ENCODE peak calls at places on chromosomes 16 and 17, in ten cellular contexts. R is heart left ventricle; Y is GM23338; T is ascending aorta; P is osteoblast; U is cardiac muscle cell; H is CD4-positive, alpha-beta T cell; I is A673; F is stomach; V is AG04450. Q is an unnamed sample.

GRCh38 chr16:29705030-29705429 is 26.1 kb downstream of the QPRT start:
- DNase-seq in H (no peak), P (no peak), F (no peak), R (no peak), T (no peak), Y (no peak), U (no peak), I (no peak), V (no peak), Q (no peak)

GRCh38 chr17:4249452-4250029 is 14.2 kb downstream of the ANKFY1 start:
- DNase-seq in V (no peak), Y (peak; percentile 81), I (peak; percentile 55), T (no peak), H (no peak), U (peak; percentile 67), R (no peak), F (no peak), P (peak; percentile 79), Q (peak; percentile 64)

GRCh38 chr17:65039349-65039988 is 17.1 kb downstream of the GNA13 start:
- DNase-seq in R (no peak), V (no peak), H (peak; percentile 69), I (no peak), P (no peak), U (no peak), F (no peak), Y (no peak), T (no peak), Q (no peak)

GRCh38 chr16:69199382-69199781 is 12.4 kb downstream of the SNTB2 start:
- DNase-seq in U (peak; percentile 88), I (no peak), H (no peak), F (no peak), R (no peak), Y (no peak), T (no peak), V (no peak), P (no peak), Q (no peak)

GRCh38 chr16:38941-39892 is 14.2 kb downstream of the POLR3K start:
- DNase-seq in P (no peak), Y (no peak), R (no peak), F (peak; percentile 73), T (no peak), H (peak; percentile 37), V (no peak), I (no peak), U (no peak), Q (peak; percentile 48)

GRCh38 chr17:9519873-9520272 is 55.7 kb downstream of the STX8 start:
- DNase-seq in I (no peak), U (no peak), T (no peak), F (no peak), Y (peak; percentile 27), P (no peak), R (no peak), V (no peak), H (no peak), Q (no peak)

GRCh38 chr16:11114366-11115164 is 141.4 kb downstream of the SOCS1 start:
- DNase-seq in Y (peak; percentile 18), U (no peak), H (no peak), F (no peak), T (no peak), V (no peak), I (no peak), P (no peak), R (no peak), Q (no peak)

GRCh38 chr17:78771758-78772382 is 10.2 kb downstream of the CYTH1 start:
- DNase-seq in H (no peak), U (no peak), F (no peak), V (no peak), R (no peak), I (no peak), P (no peak), T (no peak), Y (no peak), Q (no peak)

GRCh38 chr16:46920402-46921068 is 36.4 kb downstream of the GPT2 start:
- DNase-seq in T (no peak), H (no peak), Y (no peak), P (no peak), I (no peak), R (no peak), U (no peak), V (no peak), F (peak; percentile 95), Q (no peak)

GRCh38 chr17:62681061-62681938 is 53.8 kb downstream of the MRC2 start:
- DNase-seq in V (no peak), I (no peak), Y (no peak), P (peak; percentile 45), R (no peak), H (no peak), F (no peak), T (no peak), U (no peak), Q (peak; percentile 46)

GRCh38 chr17:74213897-74214386 is 571 bp downstream of the TTYH2 start:
- DNase-seq in H (no peak), V (no peak), U (no peak), R (peak; percentile 65), P (peak; percentile 52), Y (peak; percentile 44), F (no peak), T (no peak), I (peak; percentile 29), Q (peak; percentile 64)

GRCh38 chr16:9966569-9967157 is 215.6 kb downstream of the GRIN2A start:
- DNase-seq in H (no peak), P (no peak), U (no peak), I (peak; percentile 2), R (no peak), Y (no peak), F (no peak), T (no peak), V (no peak), Q (no peak)
- H3K27me3 ChIP-seq in H (no peaks in the 10 kb centered on the region), P (no peaks in the 10 kb centered on the region), U (no peaks in the 10 kb centered on the region), I (no peaks in the 10 kb centered on the region), R (no peaks in the 10 kb centered on the region), Y (peaks cover 26% of the 10 kb centered on the region), F (no peaks in the 10 kb centered on the region), T (no peaks in the 10 kb centered on the region), V (no peaks in the 10 kb centered on the region), Q (peaks cover 15% of the 10 kb centered on the region)

GRCh38 chr16:54282202-54282922 is 4.2 kb downstream of the IRX3 start:
- DNase-seq in R (peak; percentile 67), I (peak; percentile 60), Y (peak; percentile 81), P (peak; percentile 90), T (no peak), U (peak; percentile 62), F (peak; percentile 71), V (no peak), H (no peak), Q (peak; percentile 94)

GRCh38 chr16:54284931-54285413 is 1.6 kb downstream of the IRX3 start:
- DNase-seq in H (no peak), R (peak; percentile 51), Y (peak; percentile 38), P (peak; percentile 88), I (peak; percentile 43), V (no peak), F (no peak), U (peak; percentile 18), T (no peak), Q (peak; percentile 62)

GRCh38 chr16:54282923-54283734 is 3.5 kb downstream of the IRX3 start:
- DNase-seq in I (no peak), P (peak; percentile 79), T (no peak), H (no peak), F (no peak), V (no peak), U (no peak), R (peak; percentile 42), Y (peak; percentile 56), Q (peak; percentile 56)

GRCh38 chr16:54284319-54284930 is 2.2 kb downstream of the IRX3 start:
- DNase-seq in V (no peak), U (no peak), F (peak; percentile 58), P (peak; percentile 92), Y (peak; percentile 53), T (no peak), H (no peak), I (no peak), R (peak; percentile 42), Q (peak; percentile 81)

DNA sequence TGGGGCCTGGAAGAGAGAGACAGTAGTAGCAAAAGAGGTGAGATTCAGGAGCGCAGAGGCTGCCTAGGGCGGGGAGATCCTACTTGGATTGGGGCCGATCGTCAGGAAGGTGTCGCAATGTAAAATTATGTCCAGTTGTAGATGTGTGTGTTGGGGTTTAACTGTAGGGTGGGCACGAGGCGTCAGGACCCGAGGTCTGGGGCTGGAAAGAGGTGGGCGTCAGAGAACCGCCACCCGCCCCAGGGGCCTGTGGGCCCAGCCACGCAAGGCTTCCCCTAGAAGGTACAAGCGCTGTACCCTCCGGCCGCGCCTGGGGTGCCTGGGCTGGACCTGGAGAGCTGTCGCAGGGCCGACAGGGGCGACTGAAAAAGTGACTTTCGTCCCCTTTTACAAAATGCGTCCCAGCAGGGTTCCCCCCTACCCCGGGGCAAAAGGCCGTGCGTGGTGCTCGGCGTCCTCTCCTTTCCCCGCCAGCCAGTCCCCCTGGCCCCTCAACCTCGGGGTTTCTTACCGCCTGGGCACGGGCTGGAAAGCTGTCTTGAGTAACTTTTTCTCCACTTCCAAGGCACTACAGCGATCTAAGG is 2.8 kb downstream of the IRX3 start:
- DNase-seq in Y (peak; percentile 26), I (peak; percentile 37), H (no peak), V (no peak), T (no peak), U (peak; percentile 31), F (no peak), P (peak; percentile 92), R (peak; percentile 41), Q (peak; percentile 58)
- H3K27me3 ChIP-seq in Y (peaks cover 88% of the 10 kb centered on the region), I (no peaks in the 10 kb centered on the region), H (peaks cover 86% of the 10 kb centered on the region), V (peaks cover 74% of the 10 kb centered on the region), T (peaks cover 22% of the 10 kb centered on the region), U (peaks cover 2% of the 10 kb centered on the region), F (peaks cover 87% of the 10 kb centered on the region), P (no peaks in the 10 kb centered on the region), R (peaks cover 88% of the 10 kb centered on the region), Q (peaks cover 80% of the 10 kb centered on the region)

DNA sequence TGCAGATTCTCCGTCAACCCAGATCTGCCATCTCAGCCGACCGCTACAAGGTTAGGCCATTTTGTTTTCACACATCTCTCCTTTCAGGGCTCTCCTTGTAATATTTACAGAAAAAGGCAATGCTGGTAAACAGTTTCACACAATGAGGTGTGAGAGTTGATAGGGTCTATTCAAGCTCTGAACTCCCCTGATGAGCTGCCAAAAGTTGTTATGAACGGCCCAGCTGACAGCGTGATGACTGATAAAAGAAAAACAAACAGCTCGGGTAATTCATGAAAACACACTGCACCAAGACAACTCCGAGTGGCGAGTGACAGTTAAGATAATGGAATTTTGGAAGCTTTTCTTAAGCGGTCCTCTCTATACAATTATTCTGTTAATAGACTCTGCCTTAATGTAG is 68.1 kb upstream of the IRX5 start:
- DNase-seq in F (no peak), P (no peak), H (no peak), V (no peak), U (no peak), T (no peak), Y (no peak), R (peak; percentile 50), I (no peak), Q (no peak)
- H3K27me3 ChIP-seq in F (no peaks in the 10 kb centered on the region), P (no peaks in the 10 kb centered on the region), H (peaks cover 4% of the 10 kb centered on the region), V (no peaks in the 10 kb centered on the region), U (no peaks in the 10 kb centered on the region), T (no peaks in the 10 kb centered on the region), Y (no peaks in the 10 kb centered on the region), R (no peaks in the 10 kb centered on the region), I (no peaks in the 10 kb centered on the region), Q (no peaks in the 10 kb centered on the region)

DNA sequence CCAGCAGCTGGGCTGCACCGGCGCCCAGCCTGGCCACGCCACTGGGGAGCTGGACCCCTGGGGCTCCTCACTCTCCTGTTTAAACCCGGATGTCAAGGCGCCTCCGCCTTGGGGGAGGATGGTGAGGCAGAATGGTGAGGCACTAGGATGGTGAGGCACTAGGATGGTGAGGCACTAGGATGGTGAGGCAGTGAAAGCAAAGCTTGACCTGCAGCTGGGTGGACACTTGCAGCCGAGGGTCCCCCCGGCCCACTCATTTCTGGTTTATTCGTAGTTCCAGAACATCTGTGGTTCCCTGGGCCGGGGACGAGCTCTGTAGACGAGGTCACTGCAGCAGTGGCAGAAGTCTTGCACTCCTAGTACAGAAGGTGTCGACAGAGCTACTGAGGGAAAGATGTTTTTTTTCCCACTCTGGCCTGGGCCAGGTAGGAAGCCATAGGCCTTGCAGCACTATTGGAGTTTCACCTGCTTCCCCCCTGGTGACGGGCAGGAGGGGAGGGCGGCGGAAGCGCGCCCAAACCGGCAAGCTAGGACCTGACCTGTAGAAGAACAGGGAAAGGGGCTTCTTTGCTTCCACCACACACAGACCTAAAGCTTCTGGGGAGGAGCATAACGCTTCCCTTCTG is 1.1 kb upstream of the HNF1B start:
- DNase-seq in V (no peak), I (no peak), T (no peak), H (no peak), Y (no peak), F (no peak), U (no peak), R (no peak), P (no peak), Q (peak; percentile 51)
- H3K27me3 ChIP-seq in V (peaks cover 66% of the 10 kb centered on the region), I (peaks cover 75% of the 10 kb centered on the region), T (peaks cover 28% of the 10 kb centered on the region), H (peaks cover 60% of the 10 kb centered on the region), Y (peaks cover 87% of the 10 kb centered on the region), F (peaks cover 73% of the 10 kb centered on the region), U (peaks cover 99% of the 10 kb centered on the region), R (peaks cover 77% of the 10 kb centered on the region), P (peaks cover 81% of the 10 kb centered on the region), Q (peaks cover 78% of the 10 kb centered on the region)